ENCODE peak calls at places on chromosomes 13 and 19, in seven cellular contexts. T, I, G, R, O, L and Q are unnamed samples.

GRCh38 chr13:93922063-93922462 is 557.4 kb downstream of the DCT start:
- DNase-seq in R (no peak), O (no peak), I (no peak), L (no peak), G (no peak), T (no peak), Q (no peak)

GRCh38 chr19:40689339-40690049 is 957 bp downstream of the NUMBL start:
- DNase-seq in I (peak), L (peak), R (no peak), T (no peak), O (peak), G (peak), Q (no peak)

GRCh38 chr13:101522607-101523006 is 70.1 kb downstream of the ITGBL1 start:
- DNase-seq in I (no peak), R (no peak), L (no peak), G (no peak), O (no peak), T (no peak), Q (no peak)

GRCh38 chr19:14333101-14333871 is 48.0 kb upstream of the ADGRE5 start:
- DNase-seq in I (peak), T (peak), R (no peak), G (no peak), L (peak), O (peak), Q (no peak)

GRCh38 chr19:513368-514165 is 6.3 kb downstream of the TPGS1 start:
- DNase-seq in R (no peak), G (no peak), I (peak), O (no peak), L (no peak), T (no peak), Q (no peak)

GRCh38 chr19:2627319-2627829 is 75.1 kb downstream of the GNG7 start:
- DNase-seq in R (no peak), L (peak), G (no peak), I (peak), O (no peak), T (peak), Q (peak)

GRCh38 chr13:109783815-109784589 is 2.4 kb downstream of the IRS2 start:
- DNase-seq in G (no peak), R (no peak), L (no peak), O (peak), I (peak), T (no peak), Q (no peak)

GRCh38 chr13:35833031-35833430 is 298.2 kb downstream of the DCLK1 start:
- DNase-seq in L (no peak), T (no peak), O (no peak), G (no peak), I (no peak), R (no peak), Q (no peak)

GRCh38 chr19:42324655-42325307 is 654 bp upstream of the MEGF8 start:
- DNase-seq in R (no peak), G (peak), T (no peak), O (peak), L (no peak), I (no peak), Q (no peak)
- TF ChIP-seq CTCF in R (peak), G (peak), T (no peak), O (peak), L (no peak), I (no peak), Q (no peak)

GRCh38 chr19:17948967-17949930 is 16.4 kb downstream of the CCDC124 start:
- DNase-seq in O (peak), T (no peak), R (no peak), L (no peak), G (peak), I (no peak), Q (no peak)
- H3K27ac ChIP-seq in O (peak), T (no peak), R (no peak), L (no peak), G (no peak), I (no peak), Q (no peak)

DNA sequence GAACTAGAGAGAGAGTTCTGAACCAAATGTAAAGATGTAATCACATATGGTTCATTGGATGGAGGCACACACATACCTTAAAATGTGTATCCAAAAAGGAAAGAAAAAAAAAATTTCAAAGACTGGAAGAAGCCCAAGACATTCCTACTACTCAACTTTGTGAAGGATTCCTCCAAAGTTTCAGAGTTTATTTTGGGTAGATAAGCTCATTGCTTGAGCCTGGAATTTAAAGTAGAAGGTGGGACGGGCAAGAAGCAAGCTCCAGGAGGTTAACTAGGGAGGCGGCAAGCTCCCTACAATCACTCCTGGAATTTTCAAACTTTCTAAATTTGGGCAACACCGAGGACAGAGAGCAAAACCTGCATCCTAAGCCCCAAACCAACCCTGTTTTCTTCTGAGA is 1.9 kb downstream of the TSHZ3 start:
- DNase-seq in O (no peak), R (no peak), L (peak), G (no peak), I (no peak), T (no peak), Q (no peak)
- H3K4me3 ChIP-seq in O (peak), R (no peak), L (peak), G (peak), I (no peak), T (peak), Q (peak)

GRCh38 chr13:43876366-43876765 is 3.2 kb downstream of the CCDC122 start:
- DNase-seq in O (no peak), R (no peak), I (no peak), L (no peak), T (no peak), G (no peak), Q (no peak)

GRCh38 chr13:43877788-43878187 is 1.8 kb downstream of the CCDC122 start:
- DNase-seq in G (no peak), O (no peak), R (no peak), T (no peak), L (no peak), I (no peak), Q (no peak)

GRCh38 chr13:43872181-43872580 is 7.4 kb downstream of the CCDC122 start:
- DNase-seq in G (no peak), O (no peak), T (no peak), I (no peak), R (no peak), L (peak), Q (no peak)

GRCh38 chr13:43878897-43879322 is 630 bp downstream of the CCDC122 start:
- DNase-seq in O (peak), T (peak), I (peak), R (peak), L (peak), G (peak), Q (peak)

DNA sequence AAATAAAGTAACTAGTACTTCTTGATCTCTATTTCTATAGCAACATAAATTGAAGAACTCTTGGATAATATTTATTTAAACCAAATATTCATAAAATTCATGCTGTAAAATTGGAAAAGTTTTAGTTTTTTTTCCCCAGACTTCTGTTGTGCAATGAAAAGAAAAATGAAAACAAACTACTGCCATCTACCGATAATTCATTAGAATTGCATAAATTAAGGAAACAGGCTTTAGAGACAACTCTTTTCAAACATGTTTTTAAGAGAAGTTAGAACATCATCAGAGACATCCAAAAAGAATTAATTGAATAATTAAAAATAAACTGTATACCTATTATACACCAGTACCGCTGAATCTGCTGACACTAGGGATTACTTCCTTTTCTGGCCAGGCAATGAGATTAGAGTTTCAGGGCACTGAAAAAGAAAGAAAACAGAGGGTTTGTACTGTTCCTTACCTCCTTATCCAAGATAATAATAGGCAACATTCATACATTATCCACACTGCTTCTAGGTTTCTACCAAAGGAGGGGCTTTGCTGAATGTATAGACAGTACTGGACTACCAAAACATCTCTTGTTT is 4.9 kb downstream of the CCDC122 start:
- DNase-seq in I (no peak), T (no peak), O (no peak), G (no peak), L (peak), R (no peak), Q (no peak)
- TF ChIP-seq CTCF in I (peak), T (no peak), O (peak), G (peak), L (peak), R (peak), Q (peak)

DNA sequence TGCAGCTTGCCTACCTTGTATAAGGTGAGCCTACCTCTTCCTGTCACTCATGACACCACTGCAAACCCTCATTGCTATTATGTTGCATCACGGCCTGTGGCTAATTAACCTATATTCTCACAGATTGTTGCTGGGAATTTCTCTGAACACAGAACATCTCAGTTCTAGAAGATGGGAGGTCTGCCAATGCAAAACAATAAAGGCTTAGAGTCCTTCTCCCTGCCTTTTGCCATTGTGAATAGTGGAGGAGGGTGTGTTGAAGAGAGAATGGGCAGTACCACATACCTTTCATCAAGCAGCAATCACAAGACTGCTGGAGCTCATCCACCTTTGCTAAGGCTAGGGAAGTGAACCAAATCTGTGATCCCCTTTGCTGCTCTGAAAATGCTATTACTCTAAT is 34.4 kb downstream of the WDFY2 start:
- DNase-seq in T (no peak), R (no peak), L (no peak), I (no peak), G (no peak), O (no peak), Q (no peak)
- H3K27ac ChIP-seq in T (no peak), R (no peak), L (no peak), I (peak), G (no peak), O (no peak), Q (no peak)

GRCh38 chr19:50431343-50432220 is 1.1 kb upstream of the MYBPC2 start:
- DNase-seq in I (peak), L (peak), T (peak), O (peak), R (peak), G (peak), Q (peak)
- H3K4me3 ChIP-seq in I (peak), L (peak), T (peak), O (peak), R (peak), G (peak), Q (peak)

GRCh38 chr13:37473035-37473434 is 125.5 kb downstream of the POSTN start:
- DNase-seq in T (no peak), G (no peak), R (no peak), I (no peak), O (peak), L (no peak), Q (no peak)
- TF ChIP-seq CTCF in T (no peak), G (no peak), R (no peak), I (no peak), O (peak), L (no peak), Q (no peak)